ENCODE peak calls at places on chromosomes 7 and 10, in four cellular contexts. One of them, this sample, is unnamed.

GRCh38 chr10:69317175-69318086 is 39.1 kb downstream of the HK1 start:
- DNase-seq in uterus: no peak
- DNase-seq in MM.1S: no peak
- DNase-seq in ascending aorta: no peak
- DNase-seq in this sample: no peak

GRCh38 chr10:89275383-89275782 is 23.8 kb upstream of the LIPA start:
- DNase-seq in uterus: no peak
- DNase-seq in MM.1S: no peak
- DNase-seq in ascending aorta: no peak
- DNase-seq in this sample: no peak

GRCh38 chr10:78267070-78267469 is 233.4 kb downstream of the RPS24 start:
- DNase-seq in uterus: no peak
- DNase-seq in MM.1S: no peak
- DNase-seq in ascending aorta: no peak
- DNase-seq in this sample: no peak

GRCh38 chr7:979886-980571 is 3.0 kb upstream of the CYP2W1 start:
- DNase-seq in uterus: no peak
- DNase-seq in MM.1S: no peak
- DNase-seq in ascending aorta: no peak
- DNase-seq in this sample: no peak

GRCh38 chr7:91293840-91294239 is 29.6 kb downstream of the FZD1 start:
- DNase-seq in uterus: no peak
- DNase-seq in MM.1S: no peak
- DNase-seq in ascending aorta: no peak
- DNase-seq in this sample: no peak

GRCh38 chr10:95785942-95786669 is 30.1 kb downstream of the ENTPD1 start:
- DNase-seq in uterus: no peak
- DNase-seq in MM.1S: no peak
- DNase-seq in ascending aorta: no peak
- DNase-seq in this sample: no peak

GRCh38 chr7:149021725-149022062 is 6.6 kb downstream of the PDIA4 start:
- DNase-seq in uterus: no peak
- DNase-seq in MM.1S: no peak
- DNase-seq in ascending aorta: no peak
- DNase-seq in this sample: no peak

GRCh38 chr10:30378607-30379006 is 29.5 kb upstream of the MTPAP start:
- DNase-seq in uterus: no peak
- DNase-seq in MM.1S: no peak
- DNase-seq in ascending aorta: no peak
- DNase-seq in this sample: no peak

GRCh38 chr10:77974396-77975074 is 48.0 kb upstream of the DLG5 start:
- DNase-seq in uterus: no peak
- DNase-seq in MM.1S: no peak
- DNase-seq in ascending aorta: no peak
- DNase-seq in this sample: no peak

GRCh38 chr7:15753834-15754600 is 67.5 kb upstream of the MEOX2 start:
- DNase-seq in uterus: no peak
- DNase-seq in MM.1S: no peak
- DNase-seq in ascending aorta: no peak
- DNase-seq in this sample: no peak

GRCh38 chr7:115475206-115475605 is 553.3 kb downstream of the MDFIC start:
- DNase-seq in uterus: no peak
- DNase-seq in MM.1S: no peak
- DNase-seq in ascending aorta: no peak
- DNase-seq in this sample: no peak

GRCh38 chr10:89095701-89096391 is 105.2 kb downstream of the FAS start:
- DNase-seq in uterus: no peak
- DNase-seq in MM.1S: no peak
- DNase-seq in ascending aorta: no peak
- DNase-seq in this sample: no peak

GRCh38 chr10:132987671-132988571 is 45.6 kb upstream of the CFAP46 start:
- DNase-seq in uterus: no peak
- DNase-seq in MM.1S: no peak
- DNase-seq in ascending aorta: no peak
- DNase-seq in this sample: no peak

GRCh38 chr7:77537136-77537594 is at the start of gene PTPN12:
- DNase-seq in uterus: peak
- DNase-seq in MM.1S: no peak
- DNase-seq in ascending aorta: no peak
- DNase-seq in this sample: no peak

GRCh38 chr7:29573594-29573993 is 10.0 kb downstream of the PRR15 start:
- DNase-seq in uterus: no peak
- DNase-seq in MM.1S: no peak
- DNase-seq in ascending aorta: no peak
- DNase-seq in this sample: no peak

GRCh38 chr7:149670288-149670687 is 103.1 kb downstream of the ZNF467 start:
- DNase-seq in uterus: no peak
- DNase-seq in MM.1S: no peak
- DNase-seq in ascending aorta: no peak
- DNase-seq in this sample: peak

GRCh38 chr10:96986200-96986856 is 154.2 kb downstream of the LCOR start:
- DNase-seq in uterus: no peak
- DNase-seq in MM.1S: no peak
- DNase-seq in ascending aorta: no peak
- DNase-seq in this sample: no peak

GRCh38 chr7:463362-464176 is 56.1 kb downstream of the PDGFA start:
- DNase-seq in uterus: no peak
- DNase-seq in MM.1S: no peak
- DNase-seq in ascending aorta: no peak
- DNase-seq in this sample: no peak

GRCh38 chr10:120823251-120823650 is 27.9 kb upstream of the WDR11 start:
- DNase-seq in uterus: no peak
- DNase-seq in MM.1S: no peak
- DNase-seq in ascending aorta: no peak
- DNase-seq in this sample: no peak

GRCh38 chr7:65967361-65968155 is 14.5 kb downstream of the GUSB start:
- DNase-seq in uterus: no peak
- DNase-seq in MM.1S: no peak
- DNase-seq in ascending aorta: no peak
- DNase-seq in this sample: no peak

GRCh38 chr7:92621026-92621540 is 30.9 kb upstream of the FAM133B start:
- DNase-seq in uterus: peak
- DNase-seq in MM.1S: peak
- DNase-seq in ascending aorta: no peak
- DNase-seq in this sample: peak

GRCh38 chr7:19351756-19352155 is 206.5 kb upstream of the FERD3L start:
- DNase-seq in uterus: no peak
- DNase-seq in MM.1S: no peak
- DNase-seq in ascending aorta: no peak
- DNase-seq in this sample: no peak

GRCh38 chr7:102125127-102125561 is 161.5 kb upstream of the SH2B2 start:
- DNase-seq in uterus: peak
- DNase-seq in MM.1S: no peak
- DNase-seq in ascending aorta: peak
- DNase-seq in this sample: peak

GRCh38 chr7:55546826-55547225 is 25.5 kb downstream of the VOPP1 start:
- DNase-seq in uterus: peak
- DNase-seq in MM.1S: no peak
- DNase-seq in ascending aorta: peak
- DNase-seq in this sample: peak

GRCh38 chr10:65611592-65611991 is 1314.2 kb upstream of the LRRTM3 start:
- DNase-seq in uterus: no peak
- DNase-seq in MM.1S: no peak
- DNase-seq in ascending aorta: no peak
- DNase-seq in this sample: no peak

GRCh38 chr7:36045275-36045674 is 107.8 kb upstream of the EEPD1 start:
- DNase-seq in uterus: no peak
- DNase-seq in MM.1S: no peak
- DNase-seq in ascending aorta: no peak
- DNase-seq in this sample: no peak

GRCh38 chr7:154553711-154554265 is 449.1 kb downstream of the PAXIP1 start:
- DNase-seq in uterus: no peak
- DNase-seq in MM.1S: peak
- DNase-seq in ascending aorta: no peak
- DNase-seq in this sample: no peak

GRCh38 chr10:93224005-93224779 is 150.5 kb downstream of the CYP26A1 start:
- DNase-seq in uterus: no peak
- DNase-seq in MM.1S: no peak
- DNase-seq in ascending aorta: no peak
- DNase-seq in this sample: no peak

GRCh38 chr10:75397571-75397921 is 4.0 kb downstream of the ZNF503 start:
- DNase-seq in uterus: peak
- DNase-seq in MM.1S: no peak
- DNase-seq in ascending aorta: no peak
- DNase-seq in this sample: peak

GRCh38 chr10:130218181-130218641 is 82.0 kb downstream of the GLRX3 start:
- DNase-seq in uterus: no peak
- DNase-seq in MM.1S: no peak
- DNase-seq in ascending aorta: no peak
- DNase-seq in this sample: no peak

GRCh38 chr7:156446990-156447389 is 193.6 kb upstream of the RNF32 start:
- DNase-seq in uterus: no peak
- DNase-seq in MM.1S: no peak
- DNase-seq in ascending aorta: no peak
- DNase-seq in this sample: no peak

GRCh38 chr10:63798599-63799498 is 277.6 kb downstream of the REEP3 start:
- DNase-seq in uterus: peak
- DNase-seq in MM.1S: no peak
- DNase-seq in ascending aorta: peak
- DNase-seq in this sample: peak

GRCh38 chr10:91559750-91560149 is 73.1 kb downstream of the PPP1R3C start:
- DNase-seq in uterus: no peak
- DNase-seq in MM.1S: no peak
- DNase-seq in ascending aorta: no peak
- DNase-seq in this sample: no peak
- H3K27ac ChIP-seq in uterus: no peak
- H3K27ac ChIP-seq in MM.1S: no peak
- H3K27ac ChIP-seq in ascending aorta: no peak
- H3K27ac ChIP-seq in this sample: no peak

GRCh38 chr7:105007298-105007697 is 6.7 kb upstream of the KMT2E start:
- DNase-seq in uterus: no peak
- DNase-seq in MM.1S: no peak
- DNase-seq in ascending aorta: no peak
- DNase-seq in this sample: no peak

GRCh38 chr7:105009667-105010537 is 4.1 kb upstream of the KMT2E start:
- DNase-seq in uterus: no peak
- DNase-seq in MM.1S: no peak
- DNase-seq in ascending aorta: no peak
- DNase-seq in this sample: no peak

GRCh38 chr7:105003275-105003674 is 10.7 kb upstream of the KMT2E start:
- DNase-seq in uterus: peak
- DNase-seq in MM.1S: no peak
- DNase-seq in ascending aorta: peak
- DNase-seq in this sample: no peak

GRCh38 chr7:105003875-105004510 is 10.0 kb upstream of the KMT2E start:
- DNase-seq in uterus: no peak
- DNase-seq in MM.1S: no peak
- DNase-seq in ascending aorta: no peak
- DNase-seq in this sample: no peak

DNA sequence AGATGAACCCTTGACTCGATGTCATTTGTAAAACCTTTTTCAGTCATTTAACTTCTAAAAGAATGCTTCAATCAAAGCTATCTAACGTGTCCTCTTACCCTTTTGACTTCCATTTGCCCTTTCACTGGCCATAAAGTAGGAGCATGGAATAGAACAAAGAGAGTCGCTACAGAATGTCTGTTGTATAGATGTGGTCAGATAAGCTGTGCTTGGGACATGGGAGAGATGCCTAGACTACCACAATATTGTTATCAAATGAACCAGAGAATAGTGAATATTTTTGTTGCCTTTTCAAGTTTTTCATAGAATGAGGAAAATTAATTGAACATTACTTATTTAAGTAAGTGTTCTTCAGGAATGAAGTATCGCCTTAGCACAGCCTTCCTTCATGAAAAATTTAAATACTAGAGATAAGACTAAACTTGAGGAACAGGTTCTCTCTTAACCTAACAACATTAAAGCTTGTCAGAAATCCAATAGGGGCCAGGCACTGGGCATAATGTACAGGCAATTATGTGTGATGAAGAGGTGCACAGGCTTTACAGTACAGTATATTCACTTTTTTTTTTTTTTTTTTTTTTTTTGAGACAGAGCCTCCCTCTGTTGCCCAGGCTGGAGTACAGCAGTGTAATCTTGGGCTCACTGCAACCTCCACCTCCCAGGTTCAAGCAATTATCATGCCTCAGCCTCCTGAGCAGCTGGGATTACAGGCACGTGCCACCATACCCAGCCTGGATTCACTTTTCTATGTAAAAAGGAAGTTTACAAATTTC is 7.5 kb upstream of the KMT2E start:
- DNase-seq in uterus: no peak
- DNase-seq in MM.1S: no peak
- DNase-seq in ascending aorta: no peak
- DNase-seq in this sample: no peak
- H3K27ac ChIP-seq in uterus: peak
- H3K27ac ChIP-seq in MM.1S: no peak
- H3K27ac ChIP-seq in ascending aorta: peak
- H3K27ac ChIP-seq in this sample: peak

GRCh38 chr10:62033108-62033507 is 131.6 kb downstream of the ARID5B start:
- DNase-seq in uterus: no peak
- DNase-seq in MM.1S: no peak
- DNase-seq in ascending aorta: no peak
- DNase-seq in this sample: no peak
- H3K27ac ChIP-seq in uterus: no peak
- H3K27ac ChIP-seq in MM.1S: no peak
- H3K27ac ChIP-seq in ascending aorta: no peak
- H3K27ac ChIP-seq in this sample: no peak

GRCh38 chr7:30846378-30846777 is 65.3 kb upstream of the AQP1 start:
- DNase-seq in uterus: no peak
- DNase-seq in MM.1S: no peak
- DNase-seq in ascending aorta: no peak
- DNase-seq in this sample: no peak

GRCh38 chr7:30844916-30845315 is 66.7 kb upstream of the AQP1 start:
- DNase-seq in uterus: no peak
- DNase-seq in MM.1S: no peak
- DNase-seq in ascending aorta: no peak
- DNase-seq in this sample: no peak

GRCh38 chr7:30843741-30844482 is 67.7 kb upstream of the AQP1 start:
- DNase-seq in uterus: no peak
- DNase-seq in MM.1S: no peak
- DNase-seq in ascending aorta: no peak
- DNase-seq in this sample: no peak

GRCh38 chr7:30844483-30844874 is 67.2 kb upstream of the AQP1 start:
- DNase-seq in uterus: no peak
- DNase-seq in MM.1S: no peak
- DNase-seq in ascending aorta: no peak
- DNase-seq in this sample: no peak

DNA sequence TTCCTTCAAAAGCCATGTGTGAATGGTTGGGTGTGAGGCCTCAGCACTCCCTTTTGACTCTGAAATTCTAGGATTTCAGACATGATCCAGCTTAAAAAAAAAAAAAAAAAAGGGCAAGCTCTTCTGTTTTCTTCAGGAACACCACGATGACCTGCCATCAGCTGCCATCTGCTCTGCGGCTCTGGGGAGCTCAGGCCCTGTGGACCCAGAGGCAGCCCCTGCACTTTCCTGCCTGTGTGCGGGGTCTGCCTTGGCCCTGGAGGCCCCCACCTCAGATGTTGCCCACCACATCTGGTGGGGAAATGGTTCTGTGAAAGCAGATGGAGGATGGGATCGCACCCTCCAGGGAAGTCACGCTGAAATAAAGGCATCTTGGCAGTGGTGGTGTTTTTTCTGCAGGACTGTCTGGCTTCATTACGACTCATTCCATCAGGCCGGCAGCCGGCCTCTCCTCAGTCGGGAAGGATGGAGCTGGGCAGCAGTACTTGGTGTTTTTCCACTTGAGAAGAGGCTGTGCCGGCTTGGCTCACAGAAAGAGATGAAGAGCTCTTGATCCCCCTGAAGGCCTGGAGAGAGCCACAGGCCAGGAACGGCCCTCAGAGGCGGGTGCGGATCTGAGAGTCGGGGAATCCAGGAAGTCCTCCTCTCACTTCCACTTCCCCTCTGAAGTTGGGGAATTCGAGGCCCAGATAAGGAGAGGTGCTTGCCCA is 66.1 kb upstream of the AQP1 start:
- DNase-seq in uterus: peak
- DNase-seq in MM.1S: no peak
- DNase-seq in ascending aorta: no peak
- DNase-seq in this sample: peak
- H3K27ac ChIP-seq in uterus: peak
- H3K27ac ChIP-seq in MM.1S: no peak
- H3K27ac ChIP-seq in ascending aorta: peak
- H3K27ac ChIP-seq in this sample: peak